ENCODE peak calls at places on chromosomes 3 and 15, in six cellular contexts. Y is H9, Z is IMR-90, A is mesendoderm, P is neuronal stem cell, Q is trophoblast cell. D is an unnamed sample.

GRCh38 chr3:171260899-171261298 is 199.3 kb downstream of the TNIK start:
- DNase-seq in P (no peak), Z (no peak), A (no peak), Y (no peak), Q (no peak), D (no peak)

GRCh38 chr3:95228416-95228815 is 1165.6 kb downstream of the NSUN3 start:
- DNase-seq in A (no peak), Y (no peak), Z (no peak), P (no peak), Q (no peak), D (no peak)

GRCh38 chr15:26722621-26723160 is 50.2 kb downstream of the GABRB3 start:
- DNase-seq in Q (no peak), Z (no peak), Y (no peak), P (no peak), A (peak; percentile 79), D (no peak)

GRCh38 chr15:58247803-58248503 is 109.8 kb downstream of the AQP9 start:
- DNase-seq in P (no peak), Q (peak; percentile 53), Z (peak; percentile 25), Y (no peak), A (no peak), D (no peak)

GRCh38 chr3:44065741-44066140 is 175.9 kb upstream of the TOPAZ1 start:
- DNase-seq in Q (no peak), A (peak; percentile 43), Z (no peak), Y (peak; percentile 54), P (no peak), D (no peak)

GRCh38 chr15:37921527-37922385 is 12.7 kb upstream of the TMCO5A start:
- DNase-seq in Q (no peak), A (no peak), Y (no peak), Z (peak; percentile 33), P (no peak), D (no peak)

GRCh38 chr3:52339612-52340011 is 23.5 kb downstream of the DNAH1 start:
- DNase-seq in Z (peak; percentile 87), Y (peak; percentile 47), P (peak; percentile 78), A (peak; percentile 86), Q (peak; percentile 87), D (peak; percentile 87)

GRCh38 chr15:28913171-28913765 is 27.5 kb downstream of the APBA2 start:
- DNase-seq in Y (no peak), Z (peak; percentile 21), A (peak; percentile 32), P (no peak), Q (no peak), D (peak; percentile 45)

GRCh38 chr3:122343654-122344053 is 18.6 kb downstream of the CSTA start:
- DNase-seq in P (no peak), Y (no peak), Z (peak; percentile 19), A (no peak), Q (no peak), D (no peak)

GRCh38 chr3:192001217-192001616 is 540.3 kb downstream of the PYDC2 start:
- DNase-seq in Y (no peak), P (no peak), Z (no peak), Q (no peak), A (no peak), D (no peak)

GRCh38 chr3:180492047-180492446 is 109.9 kb upstream of the TTC14 start:
- DNase-seq in A (no peak), Q (no peak), Y (no peak), P (no peak), Z (no peak), D (no peak)

GRCh38 chr3:189621948-189622603 is 9.1 kb upstream of the TP63 start:
- DNase-seq in A (no peak), P (no peak), Q (no peak), Y (no peak), Z (no peak), D (no peak)

GRCh38 chr3:117278424-117279190 is 569.0 kb downstream of the TUSC7 start:
- DNase-seq in Y (no peak), Z (peak; percentile 33), Q (peak; percentile 26), P (no peak), A (no peak), D (peak; percentile 9)

GRCh38 chr3:179949428-179949827 is 87.3 kb downstream of the PEX5L start:
- DNase-seq in A (no peak), Z (no peak), Y (no peak), P (no peak), Q (no peak), D (no peak)

GRCh38 chr15:63834500-63835210 is 907 bp upstream of the HERC1 start:
- DNase-seq in P (no peak), Z (no peak), Q (peak; percentile 42), Y (peak; percentile 31), A (no peak), D (no peak)
- H2AK5ac ChIP-seq in P (peak overlapping the region; percentile 86), Z (peak overlapping the region; percentile 71), Q (peak overlapping the region; percentile 86), Y (no peak overlapping the region), A (peak overlapping the region; percentile 89), D (no peak overlapping the region)

DNA sequence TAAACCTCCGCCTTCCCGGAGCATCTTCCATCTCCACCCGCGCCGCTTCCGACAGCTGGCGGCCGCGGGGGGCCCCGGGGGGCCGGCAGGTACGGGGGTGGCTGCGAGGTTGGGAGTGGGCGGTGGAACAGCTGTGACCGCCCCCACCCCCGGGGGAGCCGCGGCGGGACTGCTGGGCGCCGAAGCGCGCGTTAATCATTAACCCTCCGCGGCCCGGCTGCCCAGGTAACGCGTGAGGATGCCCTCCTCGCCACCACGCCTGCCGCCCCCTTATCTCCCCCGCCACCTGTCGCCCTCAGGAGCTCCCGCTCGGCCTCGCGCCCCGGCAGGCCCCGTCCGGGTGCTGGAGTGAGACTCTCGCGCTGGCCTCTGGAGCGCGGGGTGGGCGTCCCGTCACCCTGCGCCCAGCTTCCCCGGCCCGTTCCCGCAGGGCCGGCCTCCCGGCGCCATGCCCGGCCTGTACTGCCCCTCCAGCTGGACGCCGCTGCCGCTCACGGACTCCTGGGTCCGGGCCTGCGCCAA is 757 bp downstream of the VWA5B2 start:
- DNase-seq in Y (no peak), Z (no peak), Q (no peak), P (no peak), A (no peak), D (no peak)
- H2AK5ac ChIP-seq in Y (no peak overlapping the region), Z (no peak overlapping the region), Q (no peak overlapping the region), P (peak overlapping the region; percentile 75), A (no peak overlapping the region), D (no peak overlapping the region)

DNA sequence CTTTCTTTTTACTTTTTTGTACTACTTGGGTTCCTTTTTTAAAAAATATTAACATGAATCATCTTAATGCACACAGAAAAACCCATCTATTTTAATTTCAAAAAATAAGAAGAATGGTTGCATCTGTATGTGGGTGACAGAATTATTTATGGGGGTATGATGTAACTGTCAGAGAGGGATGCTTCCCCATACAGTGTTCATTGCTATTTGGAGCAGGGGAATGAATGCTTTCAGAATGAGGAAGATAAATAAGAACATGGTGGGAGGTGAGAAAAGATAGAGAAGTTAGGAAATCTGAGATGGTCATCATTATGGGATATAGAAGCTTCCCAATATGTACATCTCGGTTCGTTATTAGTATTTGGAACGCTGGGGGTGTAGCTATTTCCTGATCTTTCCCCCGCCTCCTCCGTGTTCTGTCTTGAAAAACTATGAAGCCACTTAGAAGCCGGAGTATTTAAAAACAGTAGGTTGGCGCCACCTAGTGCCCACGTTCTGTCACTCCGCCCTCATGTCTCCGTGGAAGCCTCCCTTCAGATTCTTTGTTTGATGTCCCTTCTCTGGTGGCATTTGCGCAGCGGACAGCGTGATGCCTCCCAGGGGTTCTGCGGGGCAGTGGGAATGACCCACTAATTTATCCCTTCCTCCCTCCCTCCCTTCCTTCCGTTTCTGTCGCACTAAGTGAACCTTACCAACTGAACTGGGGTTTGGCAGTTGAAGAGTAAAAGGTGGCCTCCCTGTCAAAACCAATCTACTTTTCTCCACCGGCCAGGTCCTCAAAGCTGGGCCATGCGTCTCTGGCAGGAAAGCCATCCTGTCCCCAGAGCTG is 184.6 kb downstream of the FEZF2 start:
- DNase-seq in A (peak; percentile 81), Q (peak; percentile 83), P (peak; percentile 77), Y (peak; percentile 69), Z (peak; percentile 75), D (peak; percentile 68)
- H2AK5ac ChIP-seq in A (no peak overlapping the region), Q (no peak overlapping the region), P (peak overlapping the region; percentile 11), Y (no peak overlapping the region), Z (no peak overlapping the region), D (no peak overlapping the region)

GRCh38 chr3:127405791-127406190 is 117.9 kb upstream of the PRR20G start:
- DNase-seq in Y (peak; percentile 19), A (no peak), Q (no peak), P (no peak), Z (no peak), D (no peak)
- H2AK5ac ChIP-seq in Y (no peak overlapping the region), A (no peak overlapping the region), Q (no peak overlapping the region), P (no peak overlapping the region), Z (no peak overlapping the region), D (no peak overlapping the region)

GRCh38 chr15:101036189-101036588 is 117.0 kb downstream of the LRRK1 start:
- DNase-seq in Z (no peak), P (no peak), A (no peak), Q (no peak), Y (no peak), D (no peak)

GRCh38 chr15:101035611-101036010 is 116.5 kb downstream of the LRRK1 start:
- DNase-seq in P (no peak), Y (no peak), Z (no peak), A (no peak), Q (no peak), D (no peak)

GRCh38 chr15:101038327-101039003 is 119.3 kb downstream of the LRRK1 start:
- DNase-seq in Z (no peak), Y (peak; percentile 11), Q (peak; percentile 15), P (no peak), A (no peak), D (no peak)

GRCh38 chr15:101039461-101039860 is 120.3 kb downstream of the LRRK1 start:
- DNase-seq in Y (peak; percentile 2), Z (peak; percentile 71), P (no peak), Q (peak; percentile 94), A (peak; percentile 90), D (peak; percentile 76)

GRCh38 chr15:101037090-101037830 is 118.1 kb downstream of the LRRK1 start:
- DNase-seq in P (no peak), A (no peak), Q (no peak), Z (no peak), Y (peak; percentile 17), D (no peak)
- H2AK5ac ChIP-seq in P (no peak overlapping the region), A (no peak overlapping the region), Q (no peak overlapping the region), Z (no peak overlapping the region), Y (no peak overlapping the region), D (no peak overlapping the region)

GRCh38 chr15:69462030-69462492 is 9.4 kb downstream of the RPLP1 start:
- DNase-seq in A (no peak), Q (no peak), Y (no peak), Z (no peak), P (no peak), D (no peak)
- H2AK5ac ChIP-seq in A (no peak overlapping the region), Q (no peak overlapping the region), Y (no peak overlapping the region), Z (peak overlapping the region; percentile 81), P (peak overlapping the region; percentile 87), D (no peak overlapping the region)

GRCh38 chr3:38084019-38084968 is 45.3 kb downstream of the DLEC1 start:
- DNase-seq in Z (peak; percentile 19), Y (no peak), Q (no peak), A (peak; percentile 69), P (no peak), D (peak; percentile 33)
- H2AK5ac ChIP-seq in Z (no peak overlapping the region), Y (no peak overlapping the region), Q (no peak overlapping the region), A (no peak overlapping the region), P (no peak overlapping the region), D (no peak overlapping the region)